ENCODE peak calls at places on chromosomes 2 and 18, in nine cellular contexts. D is brain microvascular endothelial cell, L is HepG2, R is astrocyte of the spinal cord, S is body of pancreas, Z is Panc1, U is RWPE1, F is progenitor cell of endocrine pancreas, O is cardiac fibroblast. C is an unnamed sample.

GRCh38 chr2:180739070-180739469 is 241.3 kb upstream of the UBE2E3 start:
- DNase-seq in D (no peak), L (no peak), R (no peak), S (no peak), Z (no peak), U (no peak), F (no peak), O (no peak), C (no peak)

GRCh38 chr2:133146893-133147292 is 421.4 kb downstream of the NCKAP5 start:
- DNase-seq in D (no peak), L (no peak), R (no peak), S (no peak), Z (no peak), U (no peak), F (no peak), O (peak), C (no peak)

GRCh38 chr2:3125761-3126130 is 251.9 kb downstream of the EIPR1 start:
- DNase-seq in D (no peak), L (no peak), R (no peak), S (no peak), Z (no peak), U (no peak), F (no peak), O (no peak), C (peak)

GRCh38 chr2:142827170-142827569 is 50.3 kb upstream of the KYNU start:
- DNase-seq in D (no peak), L (no peak), R (no peak), S (no peak), Z (no peak), U (no peak), F (no peak), O (no peak), C (no peak)

GRCh38 chr2:239012228-239012627 is 164.3 kb downstream of the TWIST2 start:
- DNase-seq in D (no peak), L (no peak), R (no peak), S (no peak), Z (no peak), U (no peak), F (no peak), O (no peak), C (no peak)

GRCh38 chr2:112685167-112685884 is 35.5 kb upstream of the NT5DC4 start:
- DNase-seq in D (no peak), L (no peak), R (no peak), S (no peak), Z (no peak), U (no peak), F (no peak), O (no peak), C (no peak)

GRCh38 chr2:46302005-46302696 is 4.9 kb downstream of the EPAS1 start:
- DNase-seq in D (no peak), L (no peak), R (no peak), S (no peak), Z (no peak), U (no peak), F (no peak), O (no peak), C (no peak)

GRCh38 chr2:56654936-56655335 is 471.1 kb downstream of the CCDC85A start:
- DNase-seq in D (no peak), L (no peak), R (no peak), S (no peak), Z (no peak), U (no peak), F (no peak), O (peak), C (no peak)

GRCh38 chr2:79578952-79579351 is 66.1 kb downstream of the CTNNA2 start:
- DNase-seq in D (no peak), L (no peak), R (no peak), S (no peak), Z (no peak), U (no peak), F (no peak), O (no peak), C (no peak)

GRCh38 chr2:9373047-9373446 is 50.3 kb downstream of the ITGB1BP1 start:
- DNase-seq in D (no peak), L (no peak), R (no peak), S (no peak), Z (no peak), U (no peak), F (no peak), O (no peak), C (no peak)

GRCh38 chr2:47803770-47804169 is 20.8 kb downstream of the MSH6 start:
- DNase-seq in D (no peak), L (no peak), R (no peak), S (no peak), Z (no peak), U (no peak), F (no peak), O (no peak), C (no peak)

GRCh38 chr18:58649966-58650816 is 21.1 kb upstream of the MALT1 start:
- DNase-seq in D (no peak), L (no peak), R (no peak), S (no peak), Z (no peak), U (no peak), F (no peak), O (no peak), C (no peak)

GRCh38 chr2:98743835-98744234 is 12.9 kb upstream of the MGAT4A start:
- DNase-seq in D (no peak), L (no peak), R (no peak), S (peak), Z (no peak), U (no peak), F (no peak), O (no peak), C (peak)

GRCh38 chr2:190235101-190235500 is 84.5 kb downstream of the HIBCH start:
- DNase-seq in D (no peak), L (no peak), R (no peak), S (no peak), Z (no peak), U (no peak), F (no peak), O (peak), C (no peak)

GRCh38 chr2:128369626-128370467 is 51.2 kb upstream of the HS6ST1 start:
- DNase-seq in D (no peak), L (no peak), R (no peak), S (no peak), Z (no peak), U (no peak), F (no peak), O (no peak), C (no peak)

GRCh38 chr2:179438653-179439052 is 174.0 kb upstream of the SESTD1 start:
- DNase-seq in D (no peak), L (no peak), R (no peak), S (no peak), Z (no peak), U (no peak), F (no peak), O (no peak), C (no peak)

GRCh38 chr2:189267491-189267890 is 87.9 kb upstream of the COL5A2 start:
- DNase-seq in D (no peak), L (no peak), R (peak), S (no peak), Z (no peak), U (no peak), F (no peak), O (peak), C (no peak)

GRCh38 chr2:62180960-62181359 is 15.0 kb upstream of the B3GNT2 start:
- DNase-seq in D (no peak), L (no peak), R (no peak), S (no peak), Z (no peak), U (no peak), F (no peak), O (no peak), C (no peak)

GRCh38 chr2:85057236-85057635 is 76.0 kb upstream of the TCF7L1 start:
- DNase-seq in D (no peak), L (no peak), R (no peak), S (no peak), Z (no peak), U (no peak), F (no peak), O (no peak), C (no peak)

GRCh38 chr2:647691-648231 is 29.4 kb downstream of the TMEM18 start:
- DNase-seq in D (no peak), L (no peak), R (no peak), S (no peak), Z (no peak), U (no peak), F (peak), O (no peak), C (no peak)

GRCh38 chr2:39015424-39015823 is 105.4 kb downstream of the SOS1 start:
- DNase-seq in D (no peak), L (no peak), R (no peak), S (no peak), Z (no peak), U (no peak), F (no peak), O (no peak), C (no peak)

GRCh38 chr18:74544898-74545297 is 10.6 kb downstream of the CNDP1 start:
- DNase-seq in D (no peak), L (no peak), R (no peak), S (no peak), Z (no peak), U (no peak), F (no peak), O (no peak), C (no peak)

DNA sequence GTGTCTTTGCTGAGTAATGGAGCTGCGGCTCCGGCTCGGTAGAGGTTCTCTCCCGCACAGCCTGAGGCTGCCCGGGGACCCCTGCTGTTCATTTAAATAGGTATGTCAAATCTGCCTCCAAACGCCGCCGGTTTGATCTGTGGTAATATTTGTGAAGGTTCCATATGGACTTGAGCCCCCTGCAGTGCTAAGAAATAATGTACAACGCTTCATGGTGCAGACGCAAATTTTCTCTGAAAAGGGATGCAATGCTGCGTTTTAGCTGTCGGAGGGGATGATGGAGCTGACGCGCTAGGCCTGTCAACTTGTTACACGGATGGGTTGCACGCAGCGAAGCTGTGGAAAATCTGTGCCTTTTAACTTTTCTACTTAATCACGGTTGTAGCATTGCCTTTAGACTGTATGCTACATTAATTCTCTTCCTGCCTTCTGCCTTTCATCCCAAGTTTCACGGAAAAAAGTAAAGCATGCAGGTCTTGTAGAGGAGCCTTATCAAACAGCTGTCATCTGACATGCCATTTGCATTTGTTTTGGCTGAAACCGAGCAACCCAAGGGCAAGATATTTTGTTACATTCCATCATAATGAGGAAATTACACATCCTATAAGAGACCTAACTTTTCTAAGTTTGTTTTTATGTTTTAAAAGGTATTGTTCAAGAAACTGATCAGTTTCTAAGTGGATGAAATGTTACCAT is 43.3 kb downstream of the MRPS9 start:
- DNase-seq in D (peak), L (no peak), R (peak), S (no peak), Z (no peak), U (no peak), F (no peak), O (peak), C (no peak)
- TF ChIP-seq CTCF in D (no peak), L (no peak), R (no peak), S (no peak), Z (no peak), U (no peak), F (peak), O (no peak), C (no peak)

GRCh38 chr2:74417763-74418162 is 3.7 kb downstream of the C2orf81 start:
- DNase-seq in D (no peak), L (no peak), R (no peak), S (no peak), Z (no peak), U (no peak), F (no peak), O (no peak), C (no peak)

GRCh38 chr2:74414913-74415761 is 6.3 kb downstream of the C2orf81 start:
- DNase-seq in D (no peak), L (no peak), R (no peak), S (peak), Z (no peak), U (no peak), F (no peak), O (peak), C (peak)

GRCh38 chr2:74418312-74418711 is 3.1 kb downstream of the C2orf81 start:
- DNase-seq in D (no peak), L (no peak), R (no peak), S (no peak), Z (no peak), U (no peak), F (no peak), O (peak), C (peak)

GRCh38 chr2:74415762-74416395 is 5.5 kb downstream of the C2orf81 start:
- DNase-seq in D (no peak), L (no peak), R (no peak), S (no peak), Z (no peak), U (no peak), F (no peak), O (no peak), C (no peak)

DNA sequence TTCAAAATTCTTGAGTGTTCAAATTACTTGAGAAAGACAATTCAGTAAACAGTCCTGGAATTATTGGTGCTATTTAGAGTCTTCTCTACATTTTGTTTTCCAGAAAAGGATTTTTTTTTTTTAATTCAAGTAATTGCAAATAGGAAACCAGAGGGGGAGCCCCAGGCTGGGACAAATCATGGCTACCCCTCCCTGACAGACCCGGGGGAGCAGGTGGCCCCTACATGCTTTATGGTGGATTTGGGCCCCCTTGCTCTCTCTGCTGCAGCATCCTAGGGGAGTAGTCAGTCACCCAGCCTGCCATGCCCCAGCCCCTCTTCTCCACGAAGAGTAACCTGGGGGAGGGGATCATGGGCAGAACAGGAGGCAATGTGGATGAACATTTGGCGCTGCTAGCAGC is 4.7 kb downstream of the C2orf81 start:
- DNase-seq in D (no peak), L (no peak), R (no peak), S (no peak), Z (no peak), U (no peak), F (no peak), O (no peak), C (no peak)
- TF ChIP-seq CTCF in D (peak), L (no peak), R (no peak), S (no peak), Z (no peak), U (no peak), F (no peak), O (no peak), C (no peak)

GRCh38 chr2:174586418-174586817 is 11.2 kb downstream of the WIPF1 start:
- DNase-seq in D (no peak), L (no peak), R (no peak), S (no peak), Z (no peak), U (no peak), F (no peak), O (no peak), C (no peak)

GRCh38 chr2:174588463-174588862 is 9.1 kb downstream of the WIPF1 start:
- DNase-seq in D (no peak), L (no peak), R (no peak), S (no peak), Z (no peak), U (no peak), F (no peak), O (no peak), C (no peak)

GRCh38 chr2:174587607-174588006 is 10.0 kb downstream of the WIPF1 start:
- DNase-seq in D (no peak), L (no peak), R (no peak), S (no peak), Z (no peak), U (no peak), F (no peak), O (no peak), C (no peak)

GRCh38 chr2:174585657-174586056 is 11.9 kb downstream of the WIPF1 start:
- DNase-seq in D (no peak), L (no peak), R (no peak), S (no peak), Z (no peak), U (no peak), F (no peak), O (no peak), C (no peak)

GRCh38 chr2:174586896-174587295 is 10.7 kb downstream of the WIPF1 start:
- DNase-seq in D (no peak), L (no peak), R (no peak), S (no peak), Z (no peak), U (no peak), F (no peak), O (peak), C (no peak)
- TF ChIP-seq CTCF in D (no peak), L (no peak), R (no peak), S (no peak), Z (no peak), U (no peak), F (no peak), O (no peak), C (no peak)

GRCh38 chr2:135603543-135603942 is 72.3 kb downstream of the R3HDM1 start:
- DNase-seq in D (no peak), L (no peak), R (no peak), S (no peak), Z (no peak), U (no peak), F (no peak), O (no peak), C (no peak)

GRCh38 chr2:135600915-135601314 is 69.6 kb downstream of the R3HDM1 start:
- DNase-seq in D (no peak), L (no peak), R (peak), S (no peak), Z (no peak), U (no peak), F (no peak), O (peak), C (no peak)
- TF ChIP-seq CTCF in D (no peak), L (peak), R (no peak), S (peak), Z (no peak), U (peak), F (no peak), O (no peak), C (peak)